ENCODE peak calls at places on chromosomes 3 and 15, in nine cellular contexts. P is GM06990, G is PC-9, Y is AG04450, X is foreskin fibroblast, C is cardiac muscle cell, O is fibroblast of lung, D is choroid plexus epithelial cell, E is left ventricle myocardium inferior. B is an unnamed sample.
A peak's percentile ranks its signal among the peaks of the same experiment; 100 is the strongest.

GRCh38 chr3:72569754-72570440 is 278.3 kb downstream of the SHQ1 start:
- DNase-seq in P (no peak), G (no peak), Y (no peak), X (no peak), C (no peak), O (no peak), D (no peak), E (no peak), B (no peak)

GRCh38 chr3:107367353-107367752 is 9.9 kb upstream of the CCDC54 start:
- DNase-seq in P (no peak), G (peak; percentile 55), Y (peak; percentile 57), X (peak; percentile 56), C (peak; percentile 74), O (peak; percentile 81), D (peak; percentile 75), E (no peak), B (peak; percentile 84)

GRCh38 chr3:156341831-156342416 is 213.0 kb downstream of the SSR3 start:
- DNase-seq in P (peak; percentile 25), G (no peak), Y (no peak), X (no peak), C (no peak), O (no peak), D (no peak), E (no peak), B (no peak)

GRCh38 chr3:183817639-183818038 is 7.7 kb downstream of the MAP6D1 start:
- DNase-seq in P (no peak), G (no peak), Y (no peak), X (no peak), C (no peak), O (no peak), D (no peak), E (no peak), B (no peak)

GRCh38 chr3:194312743-194313281 is 38.3 kb downstream of the CPN2 start:
- DNase-seq in P (no peak), G (no peak), Y (no peak), X (peak; percentile 6), C (peak; percentile 78), O (peak; percentile 53), D (peak; percentile 89), E (no peak), B (peak; percentile 86)

GRCh38 chr3:85567074-85567676 is 608.4 kb downstream of the CADM2 start:
- DNase-seq in P (no peak), G (peak; percentile 15), Y (no peak), X (no peak), C (peak; percentile 54), O (peak; percentile 66), D (peak; percentile 83), E (peak; percentile 23), B (peak; percentile 38)

GRCh38 chr15:85337398-85338074 is 42.9 kb upstream of the AKAP13 start:
- DNase-seq in P (no peak), G (no peak), Y (no peak), X (no peak), C (no peak), O (no peak), D (no peak), E (no peak), B (no peak)

GRCh38 chr3:50381315-50381714 is 22.0 kb upstream of the TMEM115 start:
- DNase-seq in P (no peak), G (no peak), Y (no peak), X (no peak), C (no peak), O (no peak), D (no peak), E (no peak), B (no peak)

GRCh38 chr3:141266797-141267555 is 35.4 kb downstream of the PXYLP1 start:
- DNase-seq in P (no peak), G (no peak), Y (no peak), X (no peak), C (no peak), O (no peak), D (no peak), E (no peak), B (no peak)

GRCh38 chr3:124927454-124928079 is 7.0 kb downstream of the MUC13 start:
- DNase-seq in P (peak; percentile 7), G (no peak), Y (no peak), X (no peak), C (no peak), O (no peak), D (no peak), E (no peak), B (no peak)

GRCh38 chr3:96814581-96815567 is at the start of gene EPHA6:
- DNase-seq in P (no peak), G (no peak), Y (no peak), X (no peak), C (no peak), O (no peak), D (no peak), E (no peak), B (no peak)

GRCh38 chr15:76996076-76996525 is 1.2 kb downstream of the PSTPIP1 start:
- DNase-seq in P (no peak), G (no peak), Y (no peak), X (no peak), C (no peak), O (no peak), D (no peak), E (no peak), B (no peak)
- H3K4me3 ChIP-seq in P (peak overlapping the region; percentile 65), G (no peak overlapping the region), Y (no peak overlapping the region), X (no peak overlapping the region), C (no peak overlapping the region), O (no peak overlapping the region), D (no peak overlapping the region), E (peak overlapping the region; percentile 44), B (no peak overlapping the region)

DNA sequence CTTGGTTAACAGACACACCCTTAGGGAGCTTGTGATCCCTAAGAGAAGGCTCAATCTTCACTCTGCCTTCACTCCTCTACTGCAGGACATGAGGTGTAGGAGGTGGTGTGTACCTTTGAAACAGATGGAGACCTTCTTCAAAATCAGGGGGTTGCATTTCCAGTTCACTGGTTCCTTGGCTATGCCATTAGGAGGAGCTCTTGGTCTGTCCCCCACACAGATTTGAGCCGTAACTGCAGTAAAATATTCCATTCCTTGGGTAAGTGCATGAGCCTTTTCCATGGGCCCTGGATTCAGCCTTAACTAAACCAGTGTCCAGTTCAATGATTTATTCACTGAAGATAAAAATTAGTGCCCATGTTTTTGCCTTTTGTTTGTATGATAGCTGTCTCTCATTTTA is 144.6 kb downstream of the MCTP2 start:
- DNase-seq in P (no peak), G (no peak), Y (no peak), X (no peak), C (no peak), O (no peak), D (no peak), E (no peak), B (no peak)
- TF ChIP-seq CTCF in P (no peak), G (no peak), Y (no peak), X (no peak), C (no peak), O (peak; percentile 12), D (no peak), E (peak; percentile 43), B (no peak)

GRCh38 chr15:94231728-94232086 is 346 bp downstream of the MCTP2 start:
- DNase-seq in P (no peak), G (no peak), Y (no peak), X (no peak), C (peak; percentile 3), O (no peak), D (no peak), E (no peak), B (no peak)

GRCh38 chr15:94230886-94231727 is at the start of gene MCTP2:
- DNase-seq in P (peak; percentile 81), G (peak; percentile 81), Y (peak; percentile 39), X (no peak), C (peak; percentile 69), O (peak; percentile 56), D (peak; percentile 54), E (peak; percentile 69), B (peak; percentile 60)

GRCh38 chr15:94230436-94230885 is 900 bp upstream of the MCTP2 start:
- DNase-seq in P (no peak), G (no peak), Y (no peak), X (no peak), C (peak; percentile 3), O (no peak), D (no peak), E (no peak), B (peak; percentile 21)

GRCh38 chr15:94232107-94232506 is 746 bp downstream of the MCTP2 start:
- DNase-seq in P (no peak), G (no peak), Y (no peak), X (no peak), C (no peak), O (no peak), D (no peak), E (no peak), B (no peak)

DNA sequence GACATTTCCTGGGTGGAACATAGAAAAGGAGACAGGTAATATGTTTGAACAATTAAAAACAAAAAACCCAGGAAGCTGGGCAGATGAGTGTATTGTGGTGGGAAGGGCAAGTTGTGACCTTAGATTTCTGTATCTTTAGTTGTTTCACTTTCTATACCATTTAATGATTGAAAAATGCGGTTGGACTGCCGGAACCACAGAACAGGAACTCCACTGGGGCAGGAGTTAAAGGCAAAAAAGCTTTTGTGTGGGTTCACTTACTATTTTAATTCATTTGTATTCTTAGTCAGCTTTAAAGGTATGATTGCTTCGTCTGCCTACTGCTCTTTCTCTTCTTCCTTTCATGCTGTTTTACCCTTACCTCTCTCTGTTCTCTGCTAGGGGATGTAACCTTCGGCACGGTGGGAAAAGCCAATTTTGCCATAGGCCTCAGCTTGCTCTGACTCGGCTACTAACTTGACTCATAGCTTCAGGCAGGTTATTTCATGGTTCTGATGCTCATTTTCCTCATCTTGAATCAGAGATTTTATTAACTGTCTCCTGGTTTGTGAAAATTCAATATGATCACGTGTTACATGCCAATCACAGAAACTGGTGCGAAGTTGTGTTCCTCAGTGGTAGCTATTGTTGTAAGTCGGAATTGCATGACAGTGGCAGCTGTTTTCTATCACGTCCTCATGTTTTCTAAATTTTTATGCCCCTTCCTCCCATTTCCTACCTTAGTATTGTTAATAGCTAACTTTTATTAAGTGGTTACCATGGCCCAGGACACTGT is 1.6 kb upstream of the MCTP2 start:
- DNase-seq in P (peak; percentile 57), G (no peak), Y (no peak), X (no peak), C (no peak), O (no peak), D (no peak), E (no peak), B (no peak)
- H3K4me3 ChIP-seq in P (no peak overlapping the region), G (peak overlapping the region; percentile 71), Y (no peak overlapping the region), X (no peak overlapping the region), C (no peak overlapping the region), O (no peak overlapping the region), D (no peak overlapping the region), E (no peak overlapping the region), B (no peak overlapping the region)

DNA sequence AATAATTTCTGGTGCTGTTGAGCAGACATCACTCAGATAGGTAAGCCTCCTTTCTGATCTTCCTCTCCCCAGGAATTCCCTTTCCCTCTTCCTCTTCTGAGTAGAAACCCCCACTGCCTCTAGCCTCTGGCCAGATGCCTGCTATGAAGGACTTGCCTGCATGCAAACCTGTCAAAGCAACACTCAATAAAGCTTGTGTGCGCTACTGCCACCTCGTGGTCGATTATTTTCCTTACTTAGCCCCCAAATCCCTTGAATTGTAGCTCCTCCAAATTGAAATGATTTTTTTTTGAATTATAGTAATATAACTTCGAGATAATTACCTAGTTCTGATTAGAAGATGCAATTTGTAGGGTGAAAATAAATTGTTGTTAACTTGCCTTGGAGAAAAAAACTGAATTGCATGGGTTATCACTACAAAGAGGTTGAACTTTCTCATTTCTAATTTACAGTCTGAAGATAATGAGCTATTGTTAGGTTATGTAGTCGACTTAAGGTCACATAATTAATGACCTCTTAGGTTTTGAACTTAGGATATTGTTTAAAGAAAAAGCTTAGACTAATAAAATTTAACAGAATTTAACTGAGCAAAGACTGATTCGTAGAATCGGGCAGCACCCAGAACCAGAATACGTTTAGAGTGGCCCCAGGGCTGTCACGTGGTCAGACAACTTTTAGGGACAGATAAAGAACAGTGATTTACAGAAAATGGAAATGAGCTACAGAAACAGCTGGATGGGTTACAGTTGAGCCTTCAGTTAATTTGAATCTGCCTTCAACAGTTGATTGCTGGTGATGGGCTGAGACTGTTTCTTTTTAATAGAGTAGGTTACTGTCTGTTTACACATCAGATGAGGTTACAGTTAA is 269.3 kb downstream of the ARPP21 start:
- DNase-seq in P (no peak), G (peak; percentile 29), Y (peak; percentile 29), X (peak; percentile 44), C (peak; percentile 88), O (peak; percentile 75), D (peak; percentile 91), E (peak; percentile 27), B (peak; percentile 72)
- TF ChIP-seq CTCF in P (peak; percentile 67), G (peak; percentile 80), Y (peak; percentile 77), X (peak; percentile 72), C (peak; percentile 80), O (peak; percentile 75), D (peak; percentile 86), E (peak; percentile 81), B (peak; percentile 83)

B was measured in fibroblast of mammary gland.